ENCODE peak calls at places on chromosome 20, in four cellular contexts. One of them, this sample, is unnamed.

GRCh38 chr20:9374068-9374467 is 140.3 kb upstream of the LAMP5 start:
- DNase-seq in foreskin fibroblast: no peak
- DNase-seq in astrocyte: peak
- DNase-seq in right atrium auricular region: no peak
- DNase-seq in this sample: no peak

GRCh38 chr20:33701629-33702450 is 15.7 kb upstream of the E2F1 start:
- DNase-seq in foreskin fibroblast: no peak
- DNase-seq in astrocyte: no peak
- DNase-seq in right atrium auricular region: no peak
- DNase-seq in this sample: no peak

GRCh38 chr20:39291301-39291700 is 329.2 kb downstream of the DHX35 start:
- DNase-seq in foreskin fibroblast: peak
- DNase-seq in astrocyte: peak
- DNase-seq in right atrium auricular region: no peak
- DNase-seq in this sample: peak

GRCh38 chr20:6231551-6231950 is 108.7 kb upstream of the FERMT1 start:
- DNase-seq in right atrium auricular region: no peak
- DNase-seq in astrocyte: peak
- DNase-seq in foreskin fibroblast: peak
- DNase-seq in this sample: peak

GRCh38 chr20:20894753-20895152 is 182.3 kb upstream of the RALGAPA2 start:
- DNase-seq in right atrium auricular region: no peak
- DNase-seq in foreskin fibroblast: no peak
- DNase-seq in astrocyte: no peak
- DNase-seq in this sample: no peak

GRCh38 chr20:20450461-20451027 is 82.6 kb downstream of the INSM1 start:
- DNase-seq in astrocyte: peak
- DNase-seq in right atrium auricular region: no peak
- DNase-seq in foreskin fibroblast: peak
- DNase-seq in this sample: no peak

GRCh38 chr20:10673176-10673830 is 496 bp downstream of the JAG1 start:
- DNase-seq in astrocyte: no peak
- DNase-seq in foreskin fibroblast: peak
- DNase-seq in right atrium auricular region: no peak
- DNase-seq in this sample: peak

GRCh38 chr20:906703-907102 is 9.4 kb downstream of the ANGPT4 start:
- DNase-seq in astrocyte: no peak
- DNase-seq in foreskin fibroblast: no peak
- DNase-seq in right atrium auricular region: no peak
- DNase-seq in this sample: peak

GRCh38 chr20:56268536-56268935 is 20.0 kb downstream of the MC3R start:
- DNase-seq in right atrium auricular region: no peak
- DNase-seq in astrocyte: no peak
- DNase-seq in foreskin fibroblast: no peak
- DNase-seq in this sample: no peak

GRCh38 chr20:14235355-14235754 is 102.1 kb downstream of the FLRT3 start:
- DNase-seq in foreskin fibroblast: peak
- DNase-seq in astrocyte: peak
- DNase-seq in right atrium auricular region: no peak
- DNase-seq in this sample: peak

GRCh38 chr20:53800883-53801604 is 207.4 kb upstream of the ZNF217 start:
- DNase-seq in astrocyte: no peak
- DNase-seq in foreskin fibroblast: peak
- DNase-seq in right atrium auricular region: no peak
- DNase-seq in this sample: no peak

DNA sequence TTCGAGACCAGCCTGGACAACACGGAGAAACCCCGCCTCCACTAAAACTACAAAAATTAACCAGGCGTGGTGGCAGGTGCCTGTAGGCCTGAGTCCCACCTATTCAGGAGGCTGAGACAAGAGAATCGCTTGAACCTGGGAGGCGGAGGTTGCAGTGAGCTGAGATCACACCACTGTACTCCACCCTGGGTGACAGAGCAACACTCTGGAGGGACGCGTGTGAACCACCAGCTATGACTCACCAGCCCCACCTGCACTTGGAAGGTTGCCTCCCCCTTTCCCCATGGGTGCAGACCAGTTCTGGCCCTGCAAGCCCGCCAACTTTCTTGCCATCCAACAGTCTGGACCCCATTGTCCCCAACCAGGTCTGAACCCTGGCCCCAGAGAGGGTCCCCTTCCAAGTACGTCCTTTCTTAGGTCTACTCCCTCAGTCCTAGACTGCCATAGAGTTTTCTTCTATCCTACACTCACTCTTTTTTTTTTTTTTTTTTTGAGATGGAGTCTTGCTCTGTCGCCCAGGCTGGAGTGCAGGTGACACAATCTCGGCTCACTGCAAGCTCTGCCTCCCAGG is 29.2 kb downstream of the ATP9A start:
- DNase-seq in astrocyte: no peak
- DNase-seq in foreskin fibroblast: no peak
- DNase-seq in right atrium auricular region: no peak
- DNase-seq in this sample: no peak
- H3K4me3 ChIP-seq in astrocyte: no peak
- H3K4me3 ChIP-seq in foreskin fibroblast: no peak
- H3K4me3 ChIP-seq in right atrium auricular region: no peak
- H3K4me3 ChIP-seq in this sample: no peak

GRCh38 chr20:57498425-57499400 is 26.2 kb downstream of the CTCFL start:
- DNase-seq in foreskin fibroblast: peak
- DNase-seq in astrocyte: no peak
- DNase-seq in right atrium auricular region: no peak
- DNase-seq in this sample: peak
- TF ChIP-seq CTCF in foreskin fibroblast: no peak
- TF ChIP-seq CTCF in astrocyte: no peak
- TF ChIP-seq CTCF in right atrium auricular region: peak
- TF ChIP-seq CTCF in this sample: peak

GRCh38 chr20:47857994-47858557 is 72.8 kb upstream of the SULF2 start:
- DNase-seq in right atrium auricular region: peak
- DNase-seq in foreskin fibroblast: no peak
- DNase-seq in astrocyte: peak
- DNase-seq in this sample: no peak
- H3K4me3 ChIP-seq in right atrium auricular region: no peak
- H3K4me3 ChIP-seq in foreskin fibroblast: no peak
- H3K4me3 ChIP-seq in astrocyte: no peak
- H3K4me3 ChIP-seq in this sample: no peak

DNA sequence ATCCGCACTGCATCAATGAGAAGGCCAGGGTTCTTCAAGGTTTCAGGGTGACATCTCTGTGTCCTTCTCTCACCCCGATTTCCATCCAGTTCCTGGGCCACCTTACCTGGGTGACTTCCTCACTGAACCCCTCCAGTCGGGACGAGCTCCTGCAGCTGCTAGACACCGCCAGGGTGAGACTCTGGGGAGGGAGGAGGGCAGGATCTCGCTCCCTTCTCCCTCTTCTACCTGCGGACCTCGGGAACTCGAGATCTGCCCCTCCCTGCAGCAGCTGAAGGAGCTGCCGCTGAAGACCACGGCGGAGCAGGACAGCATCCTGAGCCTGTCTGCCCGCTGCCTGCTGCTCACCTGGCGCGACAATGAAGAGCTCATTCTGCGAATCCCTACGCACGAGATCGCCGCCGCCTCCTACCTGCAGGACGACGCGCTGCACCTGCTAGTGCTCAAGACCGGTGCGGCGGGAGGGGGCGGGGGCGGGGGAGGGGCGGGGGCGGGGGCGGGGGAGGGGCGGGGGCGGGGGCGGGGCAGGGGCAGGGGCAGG is 7.5 kb downstream of the CCM2L start:
- DNase-seq in right atrium auricular region: no peak
- DNase-seq in foreskin fibroblast: no peak
- DNase-seq in astrocyte: no peak
- DNase-seq in this sample: no peak
- TF ChIP-seq CTCF in right atrium auricular region: no peak
- TF ChIP-seq CTCF in foreskin fibroblast: no peak
- TF ChIP-seq CTCF in astrocyte: no peak
- TF ChIP-seq CTCF in this sample: no peak

GRCh38 chr20:37902504-37903313 is at the start of gene VSTM2L:
- DNase-seq in foreskin fibroblast: peak
- DNase-seq in astrocyte: peak
- DNase-seq in right atrium auricular region: no peak
- DNase-seq in this sample: peak

GRCh38 chr20:37904008-37904675 is 1.2 kb downstream of the VSTM2L start:
- DNase-seq in astrocyte: no peak
- DNase-seq in foreskin fibroblast: no peak
- DNase-seq in right atrium auricular region: no peak
- DNase-seq in this sample: no peak

GRCh38 chr20:37901667-37902503 is 1.0 kb upstream of the VSTM2L start:
- DNase-seq in foreskin fibroblast: peak
- DNase-seq in right atrium auricular region: no peak
- DNase-seq in astrocyte: peak
- DNase-seq in this sample: peak

GRCh38 chr20:37904845-37905244 is 1.9 kb downstream of the VSTM2L start:
- DNase-seq in right atrium auricular region: no peak
- DNase-seq in astrocyte: no peak
- DNase-seq in foreskin fibroblast: no peak
- DNase-seq in this sample: no peak

GRCh38 chr20:37903317-37904007 is 535 bp downstream of the VSTM2L start:
- DNase-seq in foreskin fibroblast: no peak
- DNase-seq in right atrium auricular region: no peak
- DNase-seq in astrocyte: no peak
- DNase-seq in this sample: no peak
- H3K4me3 ChIP-seq in foreskin fibroblast: peak
- H3K4me3 ChIP-seq in right atrium auricular region: peak
- H3K4me3 ChIP-seq in astrocyte: peak
- H3K4me3 ChIP-seq in this sample: peak

GRCh38 chr20:49030954-49031619 is 15.0 kb upstream of the CSE1L start:
- DNase-seq in foreskin fibroblast: no peak
- DNase-seq in astrocyte: no peak
- DNase-seq in right atrium auricular region: no peak
- DNase-seq in this sample: peak

GRCh38 chr20:49024220-49024619 is 21.9 kb upstream of the CSE1L start:
- DNase-seq in foreskin fibroblast: no peak
- DNase-seq in right atrium auricular region: no peak
- DNase-seq in astrocyte: no peak
- DNase-seq in this sample: no peak

GRCh38 chr20:49032455-49032854 is 13.7 kb upstream of the CSE1L start:
- DNase-seq in foreskin fibroblast: no peak
- DNase-seq in right atrium auricular region: no peak
- DNase-seq in astrocyte: no peak
- DNase-seq in this sample: no peak

GRCh38 chr20:49029203-49029602 is 16.9 kb upstream of the CSE1L start:
- DNase-seq in astrocyte: peak
- DNase-seq in foreskin fibroblast: no peak
- DNase-seq in right atrium auricular region: no peak
- DNase-seq in this sample: peak

GRCh38 chr20:49028684-49029083 is 17.4 kb upstream of the CSE1L start:
- DNase-seq in right atrium auricular region: no peak
- DNase-seq in astrocyte: peak
- DNase-seq in foreskin fibroblast: peak
- DNase-seq in this sample: peak
- TF ChIP-seq CTCF in right atrium auricular region: peak
- TF ChIP-seq CTCF in astrocyte: peak
- TF ChIP-seq CTCF in foreskin fibroblast: peak
- TF ChIP-seq CTCF in this sample: peak

GRCh38 chr20:51531141-51531710 is 11.3 kb downstream of the NFATC2 start:
- DNase-seq in right atrium auricular region: no peak
- DNase-seq in astrocyte: peak
- DNase-seq in foreskin fibroblast: no peak
- DNase-seq in this sample: no peak

GRCh38 chr20:51528263-51529026 is 14.1 kb downstream of the NFATC2 start:
- DNase-seq in foreskin fibroblast: no peak
- DNase-seq in right atrium auricular region: no peak
- DNase-seq in astrocyte: no peak
- DNase-seq in this sample: no peak

GRCh38 chr20:51529758-51530157 is 12.8 kb downstream of the NFATC2 start:
- DNase-seq in astrocyte: no peak
- DNase-seq in right atrium auricular region: no peak
- DNase-seq in foreskin fibroblast: peak
- DNase-seq in this sample: peak

GRCh38 chr20:51526754-51527153 is 15.8 kb downstream of the NFATC2 start:
- DNase-seq in right atrium auricular region: no peak
- DNase-seq in foreskin fibroblast: no peak
- DNase-seq in astrocyte: no peak
- DNase-seq in this sample: no peak

GRCh38 chr20:51529027-51529749 is 13.3 kb downstream of the NFATC2 start:
- DNase-seq in foreskin fibroblast: peak
- DNase-seq in right atrium auricular region: no peak
- DNase-seq in astrocyte: peak
- DNase-seq in this sample: peak
- H3K4me3 ChIP-seq in foreskin fibroblast: peak
- H3K4me3 ChIP-seq in right atrium auricular region: no peak
- H3K4me3 ChIP-seq in astrocyte: no peak
- H3K4me3 ChIP-seq in this sample: peak

GRCh38 chr20:64225828-64226598 is 29.5 kb upstream of the PCMTD2 start:
- DNase-seq in right atrium auricular region: no peak
- DNase-seq in astrocyte: no peak
- DNase-seq in foreskin fibroblast: no peak
- DNase-seq in this sample: no peak

GRCh38 chr20:64226686-64227576 is 28.6 kb upstream of the PCMTD2 start:
- DNase-seq in foreskin fibroblast: no peak
- DNase-seq in right atrium auricular region: no peak
- DNase-seq in astrocyte: no peak
- DNase-seq in this sample: no peak

GRCh38 chr20:64229537-64230061 is 25.9 kb upstream of the PCMTD2 start:
- DNase-seq in foreskin fibroblast: peak
- DNase-seq in astrocyte: no peak
- DNase-seq in right atrium auricular region: no peak
- DNase-seq in this sample: no peak

GRCh38 chr20:64228751-64229518 is 26.6 kb upstream of the PCMTD2 start:
- DNase-seq in right atrium auricular region: no peak
- DNase-seq in foreskin fibroblast: no peak
- DNase-seq in astrocyte: no peak
- DNase-seq in this sample: no peak

GRCh38 chr20:64228086-64228485 is 27.5 kb upstream of the PCMTD2 start:
- DNase-seq in astrocyte: no peak
- DNase-seq in foreskin fibroblast: no peak
- DNase-seq in right atrium auricular region: no peak
- DNase-seq in this sample: no peak
- TF ChIP-seq CTCF in astrocyte: no peak
- TF ChIP-seq CTCF in foreskin fibroblast: no peak
- TF ChIP-seq CTCF in right atrium auricular region: no peak
- TF ChIP-seq CTCF in this sample: no peak